ENCODE peak calls at places on chromosome 21, in eight cellular contexts. Q is NT2/D1; A is fibroblast of mammary gland; P is AML-193; C is non-pigmented ciliary epithelial cell; L is effector memory CD8-positive, alpha-beta T cell; X is ELR; N is GM20000. S is an unnamed sample.
A peak's percentile ranks its signal among the peaks of the same experiment; 100 is the strongest.

GRCh38 chr21:45502600-45502999 is 39.6 kb downstream of the SLC19A1 start:
- DNase-seq in Q (no peak), A (no peak), P (no peak), C (no peak), L (no peak), X (no peak), N (no peak), S (no peak)

GRCh38 chr21:18716578-18717138 is 313.1 kb upstream of the TMPRSS15 start:
- DNase-seq in Q (no peak), A (no peak), P (no peak), C (no peak), L (no peak), X (no peak), N (no peak), S (no peak)

GRCh38 chr21:32015740-32016139 is 142.9 kb downstream of the HUNK start:
- DNase-seq in Q (no peak), A (no peak), P (no peak), C (no peak), L (no peak), X (no peak), N (no peak), S (no peak)

GRCh38 chr21:38639782-38640750 is 141.8 kb upstream of the ERG start:
- DNase-seq in Q (no peak), A (no peak), P (peak; percentile 1), C (no peak), L (no peak), X (no peak), N (no peak), S (no peak)

GRCh38 chr21:31772674-31773555 is 41.0 kb upstream of the SCAF4 start:
- DNase-seq in Q (no peak), A (no peak), P (no peak), C (no peak), L (no peak), X (no peak), N (peak; percentile 63), S (no peak)

GRCh38 chr21:42350271-42350885 is 416 bp downstream of the TFF2 start:
- DNase-seq in Q (no peak), A (no peak), P (no peak), C (no peak), L (no peak), X (no peak), N (no peak), S (no peak)

GRCh38 chr21:35674895-35675470 is 385.3 kb downstream of the SETD4 start:
- DNase-seq in Q (no peak), A (peak; percentile 20), P (no peak), C (no peak), L (no peak), X (peak; percentile 24), N (no peak), S (no peak)

GRCh38 chr21:42627527-42628289 is 25.7 kb upstream of the PDE9A start:
- DNase-seq in Q (no peak), A (no peak), P (no peak), C (no peak), L (no peak), X (no peak), N (no peak), S (no peak)

GRCh38 chr21:20996421-20997307 is 1.5 kb upstream of the NCAM2 start:
- DNase-seq in Q (no peak), A (no peak), P (no peak), C (peak; percentile 38), L (no peak), X (peak; percentile 54), N (no peak), S (no peak)

S was measured in epithelial cell of prostate.